ENCODE peak calls at places on chromosomes 16 and 17, in nine cellular contexts. H, X, A, F, C, M, D, R and T are unnamed samples.

GRCh38 chr17:82889496-82890338 is 49.9 kb upstream of the ZNF750 start:
- DNase-seq in D (no peak), H (no peak), R (no peak), M (no peak), F (no peak), C (no peak), X (no peak), A (no peak), T (no peak)

GRCh38 chr17:68732301-68732749 is 131.2 kb upstream of the FAM20A start:
- DNase-seq in D (no peak), A (no peak), H (no peak), M (no peak), X (no peak), R (no peak), C (no peak), F (no peak), T (no peak)

GRCh38 chr17:41734139-41734948 is at the start of gene HAP1:
- DNase-seq in F (peak; percentile 16), M (peak; percentile 39), D (no peak), R (peak; percentile 76), H (no peak), A (no peak), C (peak; percentile 59), X (no peak), T (no peak)

GRCh38 chr16:55539049-55539448 is 27.4 kb upstream of the CAPNS2 start:
- DNase-seq in A (no peak), M (no peak), R (no peak), C (peak; percentile 14), F (no peak), X (no peak), D (no peak), H (no peak), T (no peak)

GRCh38 chr17:48639982-48640857 is 14.1 kb upstream of the HOXB9 start:
- DNase-seq in C (no peak), H (no peak), D (no peak), A (no peak), F (no peak), M (no peak), X (no peak), R (no peak), T (no peak)

GRCh38 chr16:65538945-65539344 is 417.1 kb upstream of the CDH11 start:
- DNase-seq in F (peak; percentile 23), C (peak; percentile 40), R (no peak), D (no peak), A (peak; percentile 55), X (no peak), H (no peak), M (no peak), T (no peak)

GRCh38 chr17:44467108-44467507 is 36.1 kb downstream of the GPATCH8 start:
- DNase-seq in R (no peak), A (no peak), C (no peak), X (no peak), H (no peak), D (no peak), M (no peak), F (no peak), T (no peak)

GRCh38 chr17:73278049-73278464 is 16.4 kb upstream of the CPSF4L start:
- DNase-seq in A (no peak), C (peak; percentile 14), R (no peak), H (no peak), X (no peak), M (no peak), F (no peak), D (no peak), T (no peak)

GRCh38 chr16:22424161-22424937 is 49.9 kb upstream of the CDR2 start:
- DNase-seq in X (no peak), D (no peak), F (peak; percentile 51), A (peak; percentile 50), M (peak; percentile 79), H (no peak), C (peak; percentile 52), R (no peak), T (no peak)

GRCh38 chr17:31428111-31428510 is 36.6 kb downstream of the RAB11FIP4 start:
- DNase-seq in A (no peak), R (no peak), H (no peak), D (no peak), F (no peak), X (no peak), M (no peak), C (no peak), T (no peak)

GRCh38 chr16:72149676-72150464 is 22.1 kb downstream of the PMFBP1 start:
- DNase-seq in A (no peak), R (no peak), X (no peak), F (no peak), M (no peak), H (no peak), D (no peak), C (no peak), T (no peak)

GRCh38 chr16:28526201-28527099 is 12.3 kb downstream of the NUPR1 start:
- DNase-seq in D (no peak), X (no peak), R (no peak), C (no peak), M (no peak), F (no peak), H (no peak), A (no peak), T (no peak)

GRCh38 chr16:86029131-86029741 is 130.3 kb downstream of the IRF8 start:
- DNase-seq in R (no peak), M (no peak), C (peak; percentile 34), A (no peak), X (no peak), H (no peak), F (no peak), D (no peak), T (no peak)

GRCh38 chr17:56982312-56982711 is 4.4 kb downstream of the SCPEP1 start:
- DNase-seq in D (no peak), C (no peak), H (no peak), M (no peak), R (no peak), F (no peak), X (no peak), A (no peak), T (no peak)

GRCh38 chr16:2827831-2828520 is 2.1 kb upstream of the ZG16B start:
- DNase-seq in X (no peak), M (no peak), D (no peak), H (no peak), C (no peak), R (no peak), F (no peak), A (no peak), T (no peak)

GRCh38 chr16:27684047-27684446 is 134.1 kb downstream of the KATNIP start:
- DNase-seq in D (no peak), H (no peak), M (no peak), X (no peak), C (no peak), A (no peak), R (no peak), F (no peak), T (no peak)

GRCh38 chr16:66524601-66525164 is 25.2 kb downstream of the TK2 start:
- DNase-seq in X (no peak), C (no peak), D (peak; percentile 24), M (peak; percentile 32), F (no peak), R (no peak), A (no peak), H (no peak), T (no peak)

GRCh38 chr17:1967092-1967662 is 58.0 kb downstream of the RTN4RL1 start:
- DNase-seq in X (no peak), H (no peak), F (no peak), C (no peak), R (no peak), M (no peak), A (no peak), D (no peak), T (no peak)

GRCh38 chr16:56871172-56871593 is 6.2 kb downstream of the SLC12A3 start:
- DNase-seq in M (peak; percentile 45), H (no peak), R (peak; percentile 28), D (no peak), X (no peak), C (peak; percentile 93), F (peak; percentile 66), A (peak; percentile 67), T (no peak)

GRCh38 chr17:7704601-7705268 is at the start of gene EFNB3:
- DNase-seq in C (peak; percentile 43), X (peak; percentile 49), M (no peak), H (no peak), F (peak; percentile 23), A (no peak), D (no peak), R (peak; percentile 38), T (no peak)

GRCh38 chr16:27270389-27270788 is 1.8 kb upstream of the NSMCE1 start:
- DNase-seq in X (no peak), H (no peak), C (no peak), M (peak; percentile 9), A (no peak), F (no peak), R (no peak), D (no peak), T (no peak)

GRCh38 chr17:46195217-46195855 is 2.1 kb upstream of the KANSL1 start:
- DNase-seq in R (no peak), H (no peak), A (no peak), C (no peak), D (no peak), M (no peak), X (no peak), F (no peak), T (no peak)

GRCh38 chr17:78316867-78317816 is 42.7 kb downstream of the SOCS3 start:
- DNase-seq in M (no peak), R (peak; percentile 84), C (no peak), D (no peak), X (no peak), H (no peak), F (peak; percentile 45), A (no peak), T (no peak)

GRCh38 chr16:19858006-19858653 is 26.5 kb downstream of the GPRC5B start:
- DNase-seq in F (no peak), X (no peak), H (no peak), M (no peak), R (no peak), C (no peak), D (no peak), A (no peak), T (no peak)

GRCh38 chr17:79007504-79008381 is 1.8 kb downstream of the CANT1 start:
- DNase-seq in F (no peak), C (no peak), M (peak; percentile 14), D (no peak), R (no peak), A (no peak), X (no peak), H (no peak), T (no peak)

GRCh38 chr17:37147301-37147812 is 198.6 kb downstream of the AATF start:
- DNase-seq in D (no peak), A (no peak), M (no peak), F (peak; percentile 7), C (no peak), H (no peak), R (peak; percentile 67), X (no peak), T (no peak)

GRCh38 chr16:84922351-84923135 is 88.8 kb downstream of the ZDHHC7 start:
- DNase-seq in C (no peak), R (no peak), X (no peak), H (no peak), A (no peak), F (no peak), M (peak; percentile 44), D (no peak), T (no peak)

GRCh38 chr16:52455549-52456277 is 91.2 kb downstream of the TOX3 start:
- DNase-seq in C (no peak), H (no peak), R (no peak), F (no peak), X (no peak), D (no peak), M (no peak), A (no peak), T (no peak)

GRCh38 chr16:27721548-27722265 is 171.8 kb downstream of the KATNIP start:
- DNase-seq in M (no peak), D (no peak), R (no peak), C (peak; percentile 76), A (peak; percentile 35), F (peak; percentile 87), X (no peak), H (no peak), T (no peak)

GRCh38 chr16:19655242-19655777 is 62.7 kb downstream of the KNOP1 start:
- DNase-seq in F (no peak), A (no peak), H (no peak), D (no peak), C (no peak), X (no peak), M (no peak), R (no peak), T (no peak)

GRCh38 chr17:14201595-14201994 is 35.1 kb downstream of the CDRT15 start:
- DNase-seq in R (no peak), A (no peak), M (no peak), F (no peak), D (peak; percentile 81), C (no peak), H (peak; percentile 24), X (no peak), T (peak; percentile 41)